ENCODE peak calls at places on chromosomes 11 and 22, in four cellular contexts. W is CD4-positive, alpha-beta T cell; D is lower lobe of right lung; J is RWPE2. O is an unnamed sample.

GRCh38 chr11:43582024-43582836 is 98.3 kb upstream of the HSD17B12 start:
- ATAC-seq in W (no peak), D (no peak), J (no peak), O (no peak)

GRCh38 chr22:29343313-29343805 is 27.9 kb upstream of the RASL10A start:
- ATAC-seq in W (no peak), D (peak), J (peak), O (peak)

GRCh38 chr11:124898711-124899110 is 1.0 kb upstream of the ROBO4 start:
- ATAC-seq in W (no peak), D (peak), J (peak), O (peak)

GRCh38 chr11:32405592-32405991 is 29.7 kb downstream of the WT1 start:
- ATAC-seq in W (no peak), D (no peak), J (no peak), O (no peak)

GRCh38 chr22:32325811-32326237 is 31.8 kb upstream of the RFPL3 start:
- ATAC-seq in W (no peak), D (no peak), J (no peak), O (no peak)

GRCh38 chr11:58963551-58964075 is 24.3 kb downstream of the GLYATL1 start:
- ATAC-seq in W (no peak), D (peak), J (peak), O (peak)

GRCh38 chr11:67670316-67671210 is 3.9 kb downstream of the ALDH3B2 start:
- ATAC-seq in W (no peak), D (no peak), J (no peak), O (no peak)

GRCh38 chr22:39746600-39747262 is 146.8 kb downstream of the ENTHD1 start:
- ATAC-seq in W (peak), D (no peak), J (no peak), O (no peak)

GRCh38 chr11:26048271-26048670 is 283.7 kb upstream of the ANO3 start:
- ATAC-seq in W (no peak), D (no peak), J (no peak), O (no peak)

GRCh38 chr11:8959546-8960166 is 4.6 kb downstream of the TMEM9B start:
- ATAC-seq in W (no peak), D (peak), J (peak), O (peak)

GRCh38 chr22:48943567-48944432 is 883.9 kb downstream of the BRD1 start:
- ATAC-seq in W (no peak), D (peak), J (peak), O (peak)

GRCh38 chr11:27216268-27217149 is 146.5 kb downstream of the CCDC34 start:
- ATAC-seq in W (no peak), D (peak), J (no peak), O (peak)

GRCh38 chr11:64518928-64519327 is 72.1 kb upstream of the SLC22A12 start:
- ATAC-seq in W (no peak), D (no peak), J (no peak), O (no peak)

GRCh38 chr11:120229451-120230424 is 10.2 kb upstream of the POU2F3 start:
- ATAC-seq in W (no peak), D (peak), J (no peak), O (peak)

GRCh38 chr22:44360686-44361381 is 48.1 kb upstream of the SHISAL1 start:
- ATAC-seq in W (no peak), D (peak), J (peak), O (peak)

GRCh38 chr11:36000616-36001190 is 56.8 kb downstream of the LDLRAD3 start:
- ATAC-seq in W (no peak), D (peak), J (peak), O (no peak)

GRCh38 chr11:123437236-123437979 is 7.3 kb downstream of the GRAMD1B start:
- ATAC-seq in W (no peak), D (no peak), J (no peak), O (peak)

GRCh38 chr11:86037743-86038142 is 31.1 kb downstream of the PICALM start:
- ATAC-seq in W (no peak), D (no peak), J (no peak), O (no peak)

GRCh38 chr11:20015101-20015500 is 145.2 kb downstream of the DBX1 start:
- ATAC-seq in W (no peak), D (no peak), J (no peak), O (no peak)

O was measured in SK-N-SH treated with all-trans-retinoic acid at 6 μM for 48 hours.